ENCODE peak calls at places on chromosomes 12 and 14, in nine cellular contexts. I is HTR-8/SVneo, P is ascending aorta, J is fibroblast of gingiva, X is Calu3, Z is adipocyte, L is SK-MEL-5, U is NAMALWA, Y is NCI-H2081. T is an unnamed sample.

GRCh38 chr12:2142068-2142467 is 89.3 kb downstream of the CACNA1C start:
- DNase-seq in X (no peak), I (no peak), U (no peak), Z (no peak), P (no peak), Y (no peak), J (no peak), L (no peak), T (no peak)

GRCh38 chr14:41280745-41281144 is 325.9 kb upstream of the LRFN5 start:
- DNase-seq in X (no peak), Y (peak), U (peak), Z (no peak), I (no peak), L (peak), P (no peak), J (no peak), T (no peak)

GRCh38 chr12:100565987-100566545 is 7.4 kb upstream of the GAS2L3 start:
- DNase-seq in Z (no peak), X (no peak), U (no peak), J (no peak), L (peak), P (no peak), Y (no peak), I (no peak), T (no peak)

GRCh38 chr14:92800012-92800411 is 5.9 kb downstream of the GOLGA5 start:
- DNase-seq in Y (no peak), X (no peak), I (no peak), U (no peak), P (no peak), Z (no peak), L (no peak), J (no peak), T (no peak)

GRCh38 chr14:89340200-89340667 is 76.8 kb downstream of the FOXN3 start:
- DNase-seq in J (peak), U (no peak), P (no peak), X (no peak), Y (no peak), I (no peak), L (no peak), Z (peak), T (no peak)

GRCh38 chr12:99618657-99619056 is 28.9 kb upstream of the GARIN6 start:
- DNase-seq in U (no peak), X (no peak), Z (peak), L (no peak), J (no peak), I (no peak), Y (no peak), P (no peak), T (no peak)

GRCh38 chr14:101508196-101508947 is 52.9 kb upstream of the DIO3 start:
- DNase-seq in P (no peak), I (no peak), U (no peak), Z (no peak), Y (no peak), X (no peak), L (no peak), J (no peak), T (no peak)

GRCh38 chr14:67650694-67651093 is 23.7 kb downstream of the VTI1B start:
- DNase-seq in Z (peak), I (no peak), J (peak), P (no peak), X (no peak), L (no peak), Y (no peak), U (no peak), T (no peak)

GRCh38 chr14:59844414-59844813 is 26.2 kb downstream of the RTN1 start:
- DNase-seq in L (no peak), I (no peak), U (no peak), Y (no peak), J (no peak), Z (no peak), P (no peak), X (no peak), T (no peak)

GRCh38 chr12:55933158-55933798 is 2.3 kb downstream of the DGKA start:
- DNase-seq in X (peak), P (peak), I (peak), L (no peak), U (no peak), Y (no peak), J (peak), Z (peak), T (peak)

GRCh38 chr12:11780521-11781101 is 131.1 kb downstream of the ETV6 start:
- DNase-seq in P (no peak), U (no peak), Z (no peak), X (no peak), J (no peak), I (no peak), L (no peak), Y (no peak), T (no peak)

GRCh38 chr12:114913871-114914801 is 230.2 kb upstream of the TBX3 start:
- DNase-seq in J (no peak), X (no peak), Z (no peak), P (no peak), Y (no peak), U (no peak), I (peak), L (no peak), T (no peak)

GRCh38 chr12:590206-590750 is 73.0 kb downstream of the NINJ2 start:
- DNase-seq in P (no peak), U (no peak), Y (no peak), X (no peak), L (no peak), Z (no peak), I (no peak), J (no peak), T (no peak)